ENCODE peak calls at places on chromosomes 11 and 22, in five cellular contexts. R is spleen, B is H1, N is upper lobe of left lung, A is prostate gland. S is an unnamed sample.

GRCh38 chr11:119415966-119416365 is 7.0 kb downstream of the THY1 start:
- DNase-seq in A (no peak), N (no peak), B (no peak), R (no peak), S (no peak)

GRCh38 chr22:45496451-45496941 is 6.2 kb upstream of the FBLN1 start:
- DNase-seq in A (no peak), R (no peak), N (no peak), B (no peak), S (no peak)

GRCh38 chr11:2805388-2806057 is 80.1 kb downstream of the CDKN1C start:
- DNase-seq in R (peak), B (no peak), A (no peak), N (peak), S (peak)

GRCh38 chr22:35209203-35209602 is 48.1 kb upstream of the HMGXB4 start:
- DNase-seq in N (no peak), R (no peak), A (no peak), B (no peak), S (no peak)

GRCh38 chr11:6602096-6602940 is 1.1 kb downstream of the RRP8 start:
- DNase-seq in N (no peak), B (no peak), A (peak), R (no peak), S (no peak)

GRCh38 chr11:87878373-87878779 is 296.9 kb downstream of the RAB38 start:
- DNase-seq in N (no peak), A (no peak), B (no peak), R (no peak), S (no peak)

GRCh38 chr11:15326535-15326934 is 211.8 kb downstream of the INSC start:
- DNase-seq in B (no peak), R (no peak), N (no peak), A (no peak), S (no peak)

GRCh38 chr11:788009-788640 is 1.8 kb downstream of the CEND1 start:
- DNase-seq in B (no peak), N (no peak), A (no peak), R (no peak), S (no peak)

GRCh38 chr11:116412118-116412889 is 360.5 kb downstream of the BUD13 start:
- DNase-seq in B (no peak), N (no peak), R (no peak), A (no peak), S (no peak)

GRCh38 chr11:124122123-124122522 is 6.9 kb downstream of the VWA5A start:
- DNase-seq in R (no peak), N (no peak), B (no peak), A (no peak), S (no peak)

GRCh38 chr22:49482811-49483210 is 344.9 kb downstream of the BRD1 start:
- DNase-seq in B (no peak), A (no peak), N (no peak), R (no peak), S (no peak)

GRCh38 chr11:78050964-78051831 is 12.5 kb upstream of the THRSP start:
- DNase-seq in B (no peak), A (no peak), N (no peak), R (no peak), S (no peak)

DNA sequence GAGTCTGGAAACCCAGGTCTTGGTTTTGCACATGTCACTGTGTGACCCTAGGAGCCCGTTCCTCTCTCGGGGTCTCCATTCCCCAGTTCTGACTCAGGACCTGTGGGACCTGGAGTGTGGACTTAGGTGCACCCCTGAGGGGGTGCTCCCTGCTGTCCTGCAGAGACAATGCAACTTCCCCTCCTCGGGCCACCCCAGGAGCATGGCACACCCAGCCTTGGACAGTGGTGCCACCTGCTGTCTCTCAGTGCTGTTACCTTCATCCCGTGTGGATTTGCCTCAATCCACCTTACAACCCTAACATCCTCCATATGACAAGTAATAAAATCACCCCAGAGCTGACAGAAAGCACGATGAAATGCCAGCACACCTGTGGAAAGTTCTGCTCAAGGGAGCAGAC is 27.5 kb upstream of the CRYBB3 start:
- DNase-seq in N (peak), A (peak), R (no peak), B (no peak), S (peak)
- TF ChIP-seq CTCF in N (peak), A (no peak), R (no peak), B (peak), S (no peak)

GRCh38 chr11:79436911-79437273 is 3.9 kb downstream of the TENM4 start:
- DNase-seq in B (no peak), A (no peak), N (no peak), R (no peak), S (no peak)
- H3K4me3 ChIP-seq in B (peak), A (peak), N (peak), R (peak), S (peak)

GRCh38 chr22:41009222-41009948 is 58.2 kb downstream of the RBX1 start:
- DNase-seq in R (no peak), A (no peak), B (no peak), N (peak), S (no peak)
- TF ChIP-seq POLR2AphosphoS5 in R (no peak), A (no peak), B (no peak), N (no peak), S (no peak)

GRCh38 chr11:129733981-129734380 is 81.7 kb upstream of the TMEM45B start:
- DNase-seq in R (no peak), N (no peak), A (no peak), B (no peak), S (no peak)
- TF ChIP-seq CTCF in R (no peak), N (no peak), A (no peak), B (no peak), S (no peak)

GRCh38 chr11:76668362-76669155 is 2.0 kb downstream of the LRRC32 start:
- DNase-seq in R (peak), N (no peak), A (no peak), B (no peak), S (no peak)
- H3K4me3 ChIP-seq in R (peak), N (peak), A (peak), B (no peak), S (peak)

GRCh38 chr11:43164831-43165230 is 147.0 kb upstream of the API5 start:
- DNase-seq in A (no peak), N (no peak), B (no peak), R (no peak), S (no peak)
- TF ChIP-seq POLR2AphosphoS5 in A (no peak), N (no peak), B (no peak), R (no peak), S (no peak)

GRCh38 chr22:21990449-21991308 is 8.1 kb upstream of the TOP3B start:
- DNase-seq in B (no peak), N (no peak), A (no peak), R (no peak), S (no peak)
- TF ChIP-seq CTCF in B (peak), N (no peak), A (no peak), R (no peak), S (no peak)